ENCODE peak calls at places on chromosomes 16 and 17, in five cellular contexts. W is BJ, D is mucosa of descending colon, P is mammary epithelial cell, M is sigmoid colon. J is an unnamed sample.

GRCh38 chr17:62703776-62704380 is 76.4 kb downstream of the MRC2 start:
- DNase-seq in P (peak), M (peak), W (no peak), D (peak), J (no peak)

GRCh38 chr17:13253746-13254410 is 236.1 kb upstream of the ELAC2 start:
- DNase-seq in P (no peak), M (no peak), D (no peak), W (no peak), J (no peak)

GRCh38 chr17:16981928-16982327 is 10.0 kb upstream of the TNFRSF13B start:
- DNase-seq in D (no peak), W (no peak), P (no peak), M (no peak), J (no peak)

GRCh38 chr17:34443832-34444469 is 80.9 kb upstream of the CCL1 start:
- DNase-seq in P (no peak), W (no peak), M (no peak), D (no peak), J (no peak)

GRCh38 chr17:1153795-1154546 is 25.8 kb downstream of the ABR start:
- DNase-seq in W (no peak), D (no peak), M (peak), P (peak), J (no peak)

GRCh38 chr17:67246648-67247415 is 1.8 kb upstream of the HELZ start:
- DNase-seq in P (peak), M (no peak), W (no peak), D (peak), J (no peak)

GRCh38 chr17:77873518-77874302 is 84.8 kb upstream of the TNRC6C start:
- DNase-seq in P (no peak), W (no peak), D (no peak), M (no peak), J (peak)

GRCh38 chr16:8505327-8505991 is 84.9 kb downstream of the TMEM114 start:
- DNase-seq in P (no peak), D (no peak), W (no peak), M (no peak), J (no peak)

GRCh38 chr16:74030000-74030399 is 266.6 kb upstream of the PSMD7 start:
- DNase-seq in D (peak), M (no peak), W (no peak), P (no peak), J (no peak)

GRCh38 chr17:77734371-77735050 is 224.0 kb upstream of the TNRC6C start:
- DNase-seq in W (no peak), D (peak), P (no peak), M (peak), J (no peak)

GRCh38 chr16:19152042-19152441 is 16.0 kb upstream of the SYT17 start:
- DNase-seq in D (no peak), P (no peak), M (no peak), W (no peak), J (no peak)

GRCh38 chr16:19446886-19447285 is 29.2 kb downstream of the TMC5 start:
- DNase-seq in D (no peak), P (no peak), W (no peak), M (no peak), J (no peak)

GRCh38 chr16:10984509-10984908 is 40.1 kb downstream of the CLEC16A start:
- DNase-seq in M (no peak), D (no peak), P (no peak), W (no peak), J (no peak)

GRCh38 chr16:81694494-81695285 is 84.4 kb upstream of the PLCG2 start:
- DNase-seq in P (no peak), D (no peak), M (no peak), W (no peak), J (no peak)

GRCh38 chr17:50675627-50676026 is 32.1 kb downstream of the ANKRD40 start:
- DNase-seq in D (peak), M (peak), W (no peak), P (no peak), J (no peak)

GRCh38 chr17:7839199-7839889 is 5.3 kb downstream of the KDM6B start:
- DNase-seq in P (no peak), M (peak), D (peak), W (no peak), J (peak)

GRCh38 chr17:7528842-7529241 is 20.0 kb upstream of the TNFSF12 start:
- DNase-seq in M (no peak), P (no peak), W (no peak), D (no peak), J (no peak)

GRCh38 chr17:7613769-7614421 is 802 bp downstream of the FXR2 start:
- DNase-seq in M (peak), P (peak), D (no peak), W (no peak), J (no peak)

GRCh38 chr17:76273923-76274558 is 8.9 kb downstream of the UBALD2 start:
- DNase-seq in W (no peak), M (no peak), D (no peak), P (no peak), J (no peak)

GRCh38 chr17:2703606-2704005 is 8.0 kb downstream of the CLUH start:
- DNase-seq in P (no peak), M (no peak), D (peak), W (no peak), J (peak)

GRCh38 chr17:2172447-2172938 is 117.6 kb downstream of the HIC1 start:
- DNase-seq in P (peak), D (no peak), W (no peak), M (peak), J (no peak)

GRCh38 chr17:17055286-17056166 is 13.3 kb downstream of the MPRIP start:
- DNase-seq in D (no peak), P (peak), W (no peak), M (peak), J (peak)

GRCh38 chr17:39757931-39758873 is 20.5 kb downstream of the GRB7 start:
- DNase-seq in P (no peak), M (peak), W (no peak), D (no peak), J (no peak)

GRCh38 chr16:716250-716607 is 1.3 kb downstream of the METRN start:
- DNase-seq in P (no peak), W (no peak), D (no peak), M (no peak), J (no peak)

GRCh38 chr17:83173997-83174858 is 94.8 kb downstream of the METRNL start:
- DNase-seq in P (no peak), W (no peak), M (peak), D (no peak), J (peak)

GRCh38 chr17:44540246-44541084 is 16.8 kb upstream of the FZD2 start:
- DNase-seq in M (no peak), W (no peak), D (no peak), P (no peak), J (no peak)

GRCh38 chr17:79562806-79563141 is 48.1 kb downstream of the RBFOX3 start:
- DNase-seq in M (peak), W (no peak), P (no peak), D (peak), J (peak)

GRCh38 chr17:8300629-8301242 is 5.5 kb upstream of the SLC25A35 start:
- DNase-seq in P (peak), M (peak), W (no peak), D (peak), J (no peak)

GRCh38 chr16:27762441-27762840 is 212.5 kb downstream of the KATNIP start:
- DNase-seq in W (no peak), P (no peak), M (no peak), D (peak), J (no peak)

GRCh38 chr17:7993972-7994589 is 8.3 kb upstream of the GUCY2D start:
- DNase-seq in P (no peak), W (no peak), D (no peak), M (peak), J (no peak)

GRCh38 chr17:5418858-5419355 is 555 bp downstream of the NUP88 start:
- DNase-seq in D (no peak), W (no peak), M (no peak), P (peak), J (no peak)

GRCh38 chr16:15897834-15898254 is 9.4 kb upstream of the CEP20 start:
- DNase-seq in M (no peak), P (peak), W (no peak), D (no peak), J (no peak)

GRCh38 chr17:18261146-18261515 is 669 bp downstream of the MIEF2 start:
- DNase-seq in D (peak), M (peak), P (peak), W (no peak), J (no peak)

GRCh38 chr16:74574146-74574545 is 32.8 kb downstream of the GLG1 start:
- DNase-seq in W (no peak), M (no peak), D (no peak), P (no peak), J (no peak)

GRCh38 chr16:61858996-61859395 is 177.2 kb downstream of the CDH8 start:
- DNase-seq in W (peak), M (no peak), P (no peak), D (no peak), J (no peak)

GRCh38 chr17:77619851-77620250 is 338.7 kb upstream of the TNRC6C start:
- DNase-seq in M (peak), W (peak), P (peak), D (no peak), J (no peak)

GRCh38 chr17:16878547-16879100 is 93.3 kb downstream of the TNFRSF13B start:
- DNase-seq in M (no peak), P (no peak), W (no peak), D (no peak), J (no peak)

GRCh38 chr16:11572301-11572995 is 14.3 kb downstream of the LITAF start:
- DNase-seq in M (no peak), D (no peak), W (no peak), P (no peak), J (no peak)

GRCh38 chr17:35046740-35047283 is 16.7 kb downstream of the RFFL start:
- DNase-seq in M (no peak), P (no peak), W (no peak), D (no peak), J (no peak)

DNA sequence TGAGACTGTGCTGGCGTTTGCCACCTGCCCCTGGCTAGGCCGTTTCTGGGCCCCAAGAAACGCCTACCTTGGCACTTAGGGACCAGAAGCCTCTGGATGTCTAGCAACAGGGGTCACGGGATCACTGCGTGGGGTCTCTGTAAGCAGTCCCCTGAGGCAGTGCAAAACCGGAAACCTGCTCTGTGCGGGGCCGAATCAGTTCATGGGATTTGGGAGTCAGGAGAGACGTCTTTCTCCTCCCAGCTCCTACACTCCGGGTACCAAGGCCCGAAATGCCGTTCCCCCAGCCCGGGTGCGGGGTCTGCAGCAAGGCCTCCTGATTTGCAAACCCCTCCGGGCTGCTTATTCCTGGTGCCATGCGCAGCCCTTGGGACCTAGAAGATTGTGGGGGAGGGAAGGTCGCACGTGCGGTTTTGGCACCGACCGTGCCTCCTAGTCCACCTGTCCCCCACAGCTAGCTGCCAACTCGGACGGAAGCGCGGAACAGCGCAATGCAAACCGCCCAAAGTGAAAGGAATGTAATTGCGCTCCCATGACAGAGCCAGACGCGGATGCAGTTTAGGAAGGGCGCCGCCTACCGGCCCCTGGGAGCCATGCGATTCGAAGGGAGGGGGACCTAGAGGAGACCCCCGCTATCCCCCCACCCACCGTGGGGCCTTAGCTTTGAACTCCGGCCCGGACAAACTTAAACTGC is 6.5 kb downstream of the IRX5 start:
- DNase-seq in D (peak), M (no peak), W (no peak), P (peak), J (peak)
- TF ChIP-seq CTCF in D (no peak), M (no peak), W (peak), P (peak), J (peak)

DNA sequence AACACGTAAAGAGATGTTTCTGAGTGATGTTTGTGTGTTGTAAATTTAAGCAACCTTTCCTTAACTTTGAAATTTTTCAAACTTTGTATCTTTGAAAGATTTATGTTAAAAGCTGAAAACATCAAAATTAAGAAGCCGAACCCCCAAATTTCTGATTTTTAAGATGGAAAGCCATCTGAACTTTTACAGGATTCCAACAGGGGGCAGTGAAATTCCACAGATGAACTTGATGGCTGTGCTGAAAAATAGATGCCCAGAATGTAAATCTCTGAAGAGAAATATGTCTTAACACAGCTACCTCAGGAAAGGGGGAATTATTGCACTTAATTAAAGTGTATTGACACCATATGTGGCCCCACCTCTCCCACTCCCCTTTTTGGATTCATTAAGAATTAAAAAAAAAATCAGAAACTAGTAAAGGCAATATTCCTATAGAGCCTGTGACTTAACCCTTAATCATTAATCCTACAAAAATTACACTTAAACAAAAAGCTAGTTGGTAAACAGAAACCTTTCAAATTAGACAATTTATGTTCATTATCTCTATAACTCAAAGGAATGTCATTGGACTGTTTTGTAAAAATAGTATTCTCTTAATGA is 597.9 kb downstream of the KCNJ2 start:
- DNase-seq in D (no peak), P (peak), M (no peak), W (no peak), J (no peak)
- TF ChIP-seq CTCF in D (peak), P (peak), M (peak), W (peak), J (peak)

GRCh38 chr16:23801387-23801786 is 34.4 kb upstream of the PRKCB start:
- DNase-seq in W (no peak), M (peak), D (peak), P (peak), J (no peak)
- TF ChIP-seq CTCF in W (peak), M (peak), D (peak), P (peak), J (peak)

GRCh38 chr17:32445976-32446375 is 1.7 kb downstream of the PSMD11 start:
- DNase-seq in P (no peak), M (no peak), D (no peak), W (no peak), J (no peak)

GRCh38 chr17:32445497-32445896 is 1.2 kb downstream of the PSMD11 start:
- DNase-seq in M (no peak), P (no peak), W (no peak), D (no peak), J (no peak)

GRCh38 chr17:32443827-32444300 is 446 bp upstream of the PSMD11 start:
- DNase-seq in P (no peak), D (no peak), M (no peak), W (no peak), J (no peak)

GRCh38 chr17:32445075-32445427 is 741 bp downstream of the PSMD11 start:
- DNase-seq in P (peak), M (peak), D (no peak), W (no peak), J (no peak)

DNA sequence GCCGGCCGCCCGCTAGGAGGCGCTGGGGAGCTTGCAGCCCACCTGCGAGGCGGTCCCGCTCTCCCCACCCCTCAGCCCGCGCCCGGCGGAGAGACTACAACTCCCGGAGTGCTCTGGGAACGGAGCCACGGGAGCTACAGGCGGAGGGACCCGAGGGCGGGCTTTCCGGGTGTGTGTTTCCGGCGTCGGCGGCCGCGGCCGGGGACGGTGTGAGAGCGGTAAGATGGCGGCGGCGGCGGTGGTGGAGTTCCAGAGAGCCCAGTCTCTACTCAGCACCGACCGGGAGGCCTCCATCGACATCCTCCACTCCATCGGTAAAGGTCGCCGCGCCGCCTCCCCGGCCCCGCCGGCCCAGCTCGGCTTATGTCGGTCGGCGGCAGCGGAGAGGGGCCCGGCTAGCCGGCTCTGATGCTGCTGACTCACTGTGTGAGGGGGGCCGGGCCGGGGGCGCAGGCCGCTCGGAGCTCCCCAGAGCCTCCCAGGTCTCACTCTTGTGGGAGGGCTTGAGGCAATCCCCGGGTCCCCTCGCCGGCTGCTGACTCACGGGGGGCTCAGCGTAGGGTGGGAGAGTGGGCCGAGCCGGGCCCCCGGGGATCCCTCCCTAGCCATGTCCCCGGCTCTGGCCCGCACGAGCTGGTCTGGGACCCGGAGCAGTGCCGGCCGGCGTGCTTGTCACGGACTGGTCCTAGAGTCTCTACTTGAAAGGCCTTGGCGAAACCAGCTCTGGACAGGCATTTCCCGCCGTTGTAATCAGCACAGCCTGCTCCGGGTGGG is at the start of gene PSMD11:
- DNase-seq in M (peak), D (peak), W (peak), P (peak), J (peak)
- TF ChIP-seq CTCF in M (peak), D (peak), W (peak), P (peak), J (no peak)

GRCh38 chr17:43024407-43025289 is at the start of gene RND2:
- DNase-seq in W (peak), P (peak), M (peak), D (peak), J (peak)
- TF ChIP-seq CTCF in W (peak), P (peak), M (peak), D (peak), J (peak)

DNA sequence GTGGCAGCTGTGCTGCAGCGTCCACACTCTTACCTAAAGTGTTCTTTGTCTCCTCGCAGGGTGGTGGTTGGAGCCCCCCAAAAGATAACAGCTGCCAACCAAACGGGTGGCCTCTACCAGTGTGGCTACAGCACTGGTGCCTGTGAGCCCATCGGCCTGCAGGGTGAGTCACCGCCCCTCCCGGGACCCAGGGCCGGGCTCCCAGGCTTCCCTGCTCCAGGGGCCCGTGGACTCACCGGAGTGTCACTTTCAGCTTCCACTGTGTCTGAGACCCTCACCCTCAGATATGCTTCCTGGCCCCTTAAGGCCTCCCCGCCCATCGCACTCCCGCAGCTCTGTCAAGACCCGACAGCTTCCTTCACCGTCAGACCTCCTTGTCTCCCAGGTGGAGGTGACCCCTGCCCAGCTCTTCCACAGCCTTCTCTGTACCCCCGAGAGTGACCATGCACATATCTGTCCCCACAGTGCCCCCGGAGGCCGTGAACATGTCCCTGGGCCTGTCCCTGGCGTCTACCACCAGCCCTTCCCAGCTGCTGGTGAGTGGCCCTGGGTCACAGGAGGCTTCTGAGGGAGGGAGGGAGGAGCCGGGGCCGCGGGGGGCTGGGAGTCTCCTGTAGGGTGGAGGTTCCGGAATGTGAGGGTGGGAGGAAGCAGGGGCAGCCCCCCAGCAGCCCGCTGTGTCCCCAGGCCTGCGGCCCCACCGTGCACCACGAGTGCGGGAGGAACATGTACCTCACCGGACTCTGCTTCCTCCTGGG is 1.8 kb downstream of the ITGAX start:
- DNase-seq in D (no peak), P (no peak), W (no peak), M (no peak), J (no peak)
- TF ChIP-seq CTCF in D (no peak), P (no peak), W (no peak), M (no peak), J (no peak)

DNA sequence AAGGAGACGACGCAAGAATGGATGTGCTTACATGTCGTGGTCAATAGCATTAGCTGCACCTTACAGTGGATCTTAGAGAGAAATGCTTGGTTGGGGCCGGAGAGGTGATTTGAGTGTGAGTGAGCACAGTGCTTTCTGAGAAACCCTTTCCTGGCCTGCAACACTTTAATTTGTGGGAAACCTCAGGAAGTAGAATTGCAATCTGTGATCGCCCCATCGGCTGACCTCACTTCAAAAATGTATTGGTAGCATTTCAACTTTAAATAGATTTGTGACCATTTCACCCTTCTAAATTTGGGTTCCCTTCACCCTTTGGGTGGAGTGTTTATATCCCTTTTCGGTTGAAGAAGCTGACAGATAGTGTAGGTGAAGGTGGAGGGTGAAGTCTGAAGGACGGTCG is 13.2 kb downstream of the PRKCB start:
- DNase-seq in W (no peak), D (no peak), M (no peak), P (no peak), J (no peak)
- TF ChIP-seq CTCF in W (no peak), D (no peak), M (no peak), P (no peak), J (no peak)